ENCODE peak calls at places on chromosomes 12 and 14, in eight cellular contexts. C is ovary, R is H1, W is left ventricle myocardium inferior, N is IMR-90, J is body of pancreas, K is HAP-1, H is heart left ventricle. G is an unnamed sample.

GRCh38 chr12:93591137-93591868 is 18.8 kb downstream of the SOCS2 start:
- DNase-seq in C (peak; percentile 53), R (no peak), W (peak; percentile 78), N (peak; percentile 87), J (peak; percentile 72), K (peak; percentile 63), H (peak; percentile 89), G (peak; percentile 94)

GRCh38 chr14:35213869-35214387 is 78.3 kb upstream of the PSMA6 start:
- DNase-seq in C (no peak), R (no peak), W (no peak), N (peak; percentile 47), J (no peak), K (no peak), H (no peak), G (no peak)

GRCh38 chr12:63028951-63029350 is 94.0 kb upstream of the PPM1H start:
- DNase-seq in C (no peak), R (no peak), W (no peak), N (no peak), J (no peak), K (no peak), H (no peak), G (no peak)

GRCh38 chr14:41280745-41281144 is 325.9 kb upstream of the LRFN5 start:
- DNase-seq in C (no peak), R (no peak), W (no peak), N (no peak), J (no peak), K (no peak), H (no peak), G (no peak)

GRCh38 chr14:23910876-23911210 is 42.7 kb upstream of the DHRS4 start:
- DNase-seq in C (no peak), R (no peak), W (no peak), N (no peak), J (no peak), K (no peak), H (no peak), G (no peak)

GRCh38 chr12:501722-502447 is 42.1 kb downstream of the B4GALNT3 start:
- DNase-seq in C (peak; percentile 24), R (no peak), W (no peak), N (no peak), J (peak; percentile 6), K (no peak), H (no peak), G (no peak)

GRCh38 chr12:68559984-68560822 is 50.5 kb upstream of the RAP1B start:
- DNase-seq in C (no peak), R (no peak), W (peak; percentile 34), N (peak; percentile 20), J (peak; percentile 20), K (no peak), H (peak; percentile 42), G (peak; percentile 85)

GRCh38 chr14:77177623-77178185 is 3.9 kb upstream of the TMEM63C start:
- DNase-seq in C (no peak), R (no peak), W (no peak), N (no peak), J (no peak), K (no peak), H (no peak), G (peak; percentile 48)

GRCh38 chr14:55381040-55381439 is 30.6 kb downstream of the ATG14 start:
- DNase-seq in C (no peak), R (no peak), W (no peak), N (peak; percentile 30), J (no peak), K (no peak), H (no peak), G (no peak)

DNA sequence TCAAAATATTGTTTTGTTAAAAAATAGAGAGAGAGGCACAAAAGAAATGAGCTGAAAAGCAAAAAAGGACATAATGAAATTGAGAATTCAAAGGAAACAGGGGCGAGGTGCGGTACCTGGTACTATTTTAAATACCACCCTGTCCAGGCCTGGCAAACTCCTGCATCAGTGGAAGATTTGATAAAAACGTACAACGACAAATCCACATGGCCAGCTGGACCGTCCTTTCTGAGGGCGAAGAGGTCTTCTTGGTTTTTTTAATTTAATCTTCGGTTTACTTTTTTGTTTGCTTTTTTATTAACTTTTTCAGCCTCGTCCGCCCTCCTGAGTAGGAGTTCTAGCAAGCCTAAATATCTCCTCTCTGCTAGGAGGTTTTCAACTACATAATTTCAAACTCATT is 11.9 kb downstream of the BCL11B start:
- DNase-seq in C (no peak), R (no peak), W (no peak), N (no peak), J (no peak), K (no peak), H (no peak), G (no peak)
- H3K4me1 ChIP-seq in C (no peaks in the 10 kb centered on the region), R (peaks cover 35% of the 10 kb centered on the region), W (no peaks in the 10 kb centered on the region), N (no peaks in the 10 kb centered on the region), J (no peaks in the 10 kb centered on the region), K (peaks cover 12% of the 10 kb centered on the region), H (no peaks in the 10 kb centered on the region), G (no peaks in the 10 kb centered on the region)

DNA sequence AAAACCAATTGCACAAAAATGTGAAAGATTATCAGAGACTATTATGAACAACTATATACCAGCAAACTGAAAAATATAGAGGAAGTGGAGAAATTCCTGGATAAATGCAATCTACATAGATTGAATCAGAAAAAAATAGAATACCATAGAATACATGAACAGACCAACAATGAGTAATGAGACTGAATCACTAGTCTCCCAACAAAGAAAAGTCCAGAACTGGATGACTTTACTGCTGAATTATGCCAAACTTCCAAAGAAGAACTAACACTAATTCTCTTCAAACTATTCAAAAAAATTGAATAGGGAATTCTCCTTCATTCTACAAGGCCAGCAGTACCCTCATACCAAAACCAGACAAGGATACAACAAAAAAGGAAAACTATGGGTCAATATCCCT is 60.6 kb downstream of the GUCY2C start:
- DNase-seq in C (no peak), R (no peak), W (no peak), N (no peak), J (no peak), K (no peak), H (no peak), G (no peak)
- H3K4me1 ChIP-seq in C (no peaks in the 10 kb centered on the region), R (no peaks in the 10 kb centered on the region), W (no peaks in the 10 kb centered on the region), N (no peaks in the 10 kb centered on the region), J (no peaks in the 10 kb centered on the region), K (no peaks in the 10 kb centered on the region), H (no peaks in the 10 kb centered on the region), G (no peaks in the 10 kb centered on the region)

DNA sequence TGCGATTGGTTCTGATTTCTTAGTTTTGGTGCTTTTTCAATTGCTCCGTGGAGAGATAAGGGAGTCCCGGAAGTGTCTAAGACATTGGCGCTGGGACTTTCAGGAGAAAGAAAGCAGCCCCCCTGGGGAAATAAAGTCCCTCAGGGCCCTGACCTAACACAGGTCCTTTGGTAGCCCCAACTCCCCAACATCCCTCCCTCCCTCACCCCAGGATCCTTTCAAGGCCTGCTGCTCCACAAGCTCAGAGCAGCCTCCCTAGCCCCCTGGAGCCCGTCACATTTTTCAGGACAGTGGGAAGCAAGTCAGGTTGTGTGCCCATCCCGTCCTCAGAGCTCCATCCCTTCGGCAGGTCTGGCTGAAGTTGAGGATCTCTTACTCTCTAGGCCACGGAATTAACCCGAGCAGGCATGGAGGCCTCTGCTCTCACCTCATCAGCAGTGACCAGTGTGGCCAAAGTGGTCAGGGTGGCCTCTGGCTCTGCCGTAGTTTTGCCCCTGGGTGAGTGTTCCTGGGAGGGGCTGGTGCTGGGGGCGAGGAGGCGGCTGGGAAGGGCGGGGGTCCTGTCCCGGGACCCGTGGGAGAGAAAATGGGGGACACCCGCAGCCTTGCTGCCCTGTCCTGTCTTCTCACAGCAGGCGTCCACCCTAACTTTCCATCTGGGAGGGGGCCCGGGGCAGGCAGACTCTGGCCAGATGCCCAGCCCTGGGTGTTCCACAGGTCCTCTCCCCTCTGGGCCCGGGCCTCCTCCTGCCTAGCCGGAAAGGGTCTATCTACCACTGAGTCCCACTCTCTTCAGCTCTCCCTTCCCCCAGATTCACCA is 950 bp downstream of the IFI27 start:
- DNase-seq in C (no peak), R (no peak), W (no peak), N (no peak), J (no peak), K (no peak), H (peak; percentile 47), G (no peak)
- H3K4me1 ChIP-seq in C (peaks cover 10% of the 10 kb centered on the region), R (peaks cover 5% of the 10 kb centered on the region), W (peaks cover 55% of the 10 kb centered on the region), N (no peaks in the 10 kb centered on the region), J (peaks cover 9% of the 10 kb centered on the region), K (peaks cover 11% of the 10 kb centered on the region), H (peaks cover 17% of the 10 kb centered on the region), G (peaks cover 49% of the 10 kb centered on the region)

GRCh38 chr14:61474671-61475070 is 153.3 kb downstream of the PRKCH start:
- DNase-seq in C (no peak), R (no peak), W (no peak), N (no peak), J (no peak), K (no peak), H (no peak), G (no peak)

GRCh38 chr14:61475316-61475715 is 153.9 kb downstream of the PRKCH start:
- DNase-seq in C (no peak), R (no peak), W (no peak), N (peak; percentile 84), J (peak; percentile 45), K (peak; percentile 22), H (no peak), G (no peak)

GRCh38 chr14:61476737-61477410 is 155.5 kb downstream of the PRKCH start:
- DNase-seq in C (no peak), R (no peak), W (no peak), N (peak; percentile 99), J (peak; percentile 75), K (no peak), H (peak; percentile 63), G (peak; percentile 90)

GRCh38 chr14:61477845-61478438 is 156.6 kb downstream of the PRKCH start:
- DNase-seq in C (peak; percentile 37), R (no peak), W (peak; percentile 79), N (peak; percentile 60), J (peak; percentile 89), K (no peak), H (peak; percentile 72), G (peak; percentile 79)

DNA sequence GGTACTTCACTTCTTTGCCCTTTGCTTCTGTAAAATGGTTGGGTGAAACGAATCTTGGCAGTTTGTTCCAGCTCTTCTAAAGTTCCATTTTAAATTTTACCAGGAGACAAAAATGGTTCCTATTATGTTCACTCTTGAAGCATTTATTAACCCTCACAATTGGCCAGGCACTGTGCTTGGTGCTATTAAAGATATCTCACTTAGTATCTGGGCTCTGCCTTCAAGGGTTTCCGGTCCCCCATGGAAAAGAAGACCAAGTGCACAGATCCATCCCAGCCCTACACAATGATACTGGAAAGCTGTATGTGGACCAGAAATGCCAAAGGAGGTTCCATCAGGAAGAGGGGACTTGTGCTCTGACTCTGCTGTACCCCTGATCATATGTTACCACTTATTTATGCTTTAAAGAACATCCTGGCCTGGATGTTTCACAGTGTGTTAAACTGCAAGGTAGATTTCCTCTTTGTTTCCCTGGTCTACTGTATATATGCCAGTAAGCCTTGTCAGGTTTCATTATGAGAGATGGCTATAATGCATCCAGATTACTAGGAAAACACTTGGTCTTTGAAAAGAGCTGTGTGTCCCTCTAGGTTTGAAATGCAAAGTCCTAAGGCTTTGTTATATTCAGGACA is 154.8 kb downstream of the PRKCH start:
- DNase-seq in C (no peak), R (no peak), W (no peak), N (no peak), J (no peak), K (no peak), H (no peak), G (no peak)
- H3K4me1 ChIP-seq in C (peaks cover 14% of the 10 kb centered on the region), R (peaks cover 7% of the 10 kb centered on the region), W (peaks cover 97% of the 10 kb centered on the region), N (peaks cover 42% of the 10 kb centered on the region), J (peaks cover 47% of the 10 kb centered on the region), K (no peaks in the 10 kb centered on the region), H (peaks cover 54% of the 10 kb centered on the region), G (peaks cover 91% of the 10 kb centered on the region)

G was measured in right atrium auricular region.